ENCODE peak calls at places on chromosome 19, in four cellular contexts. One of them, this sample, is unnamed.

GRCh38 chr19:18364826-18365528 is 21.0 kb upstream of the GDF15 start:
- DNase-seq in EL: peak; percentile 100
- DNase-seq in activated CD4-positive, alpha-beta T cell treated with anti-CD3 and anti-CD28 coated beads, Interleukin-2, amount 50 U/mL, for 24 hours: no peak
- DNase-seq in stimulated activated CD4-positive, alpha-beta T cell treated with anti-CD3 and anti-CD28 coated beads, TNF-alpha, amount 100 ng/mL, for 4 hours: no peak
- DNase-seq in this sample: no peak

GRCh38 chr19:15318241-15318691 is 14.1 kb downstream of the BRD4 start:
- DNase-seq in stimulated activated CD4-positive, alpha-beta T cell treated with anti-CD3 and anti-CD28 coated beads, TNF-alpha, amount 100 ng/mL, for 4 hours: no peak
- DNase-seq in activated CD4-positive, alpha-beta T cell treated with anti-CD3 and anti-CD28 coated beads, Interleukin-2, amount 50 U/mL, for 24 hours: no peak
- DNase-seq in EL: no peak
- DNase-seq in this sample: no peak

GRCh38 chr19:12834976-12835757 is 788 bp upstream of the RTBDN start:
- DNase-seq in stimulated activated CD4-positive, alpha-beta T cell treated with anti-CD3 and anti-CD28 coated beads, TNF-alpha, amount 100 ng/mL, for 4 hours: no peak
- DNase-seq in activated CD4-positive, alpha-beta T cell treated with anti-CD3 and anti-CD28 coated beads, Interleukin-2, amount 50 U/mL, for 24 hours: no peak
- DNase-seq in EL: peak; percentile 33
- DNase-seq in this sample: no peak

GRCh38 chr19:16363133-16363851 is 38.7 kb downstream of the KLF2 start:
- DNase-seq in activated CD4-positive, alpha-beta T cell treated with anti-CD3 and anti-CD28 coated beads, Interleukin-2, amount 50 U/mL, for 24 hours: no peak
- DNase-seq in stimulated activated CD4-positive, alpha-beta T cell treated with anti-CD3 and anti-CD28 coated beads, TNF-alpha, amount 100 ng/mL, for 4 hours: no peak
- DNase-seq in EL: no peak
- DNase-seq in this sample: no peak

GRCh38 chr19:16417660-16418596 is 53.8 kb downstream of the EPS15L1 start:
- DNase-seq in activated CD4-positive, alpha-beta T cell treated with anti-CD3 and anti-CD28 coated beads, Interleukin-2, amount 50 U/mL, for 24 hours: peak; percentile 40
- DNase-seq in stimulated activated CD4-positive, alpha-beta T cell treated with anti-CD3 and anti-CD28 coated beads, TNF-alpha, amount 100 ng/mL, for 4 hours: peak; percentile 52
- DNase-seq in EL: peak; percentile 55
- DNase-seq in this sample: no peak

GRCh38 chr19:5220866-5221265 is 119.7 kb downstream of the PTPRS start:
- DNase-seq in stimulated activated CD4-positive, alpha-beta T cell treated with anti-CD3 and anti-CD28 coated beads, TNF-alpha, amount 100 ng/mL, for 4 hours: no peak
- DNase-seq in activated CD4-positive, alpha-beta T cell treated with anti-CD3 and anti-CD28 coated beads, Interleukin-2, amount 50 U/mL, for 24 hours: no peak
- DNase-seq in EL: no peak
- DNase-seq in this sample: no peak

GRCh38 chr19:45059258-45059965 is 16.9 kb downstream of the ZNF296 start:
- DNase-seq in EL: peak; percentile 76
- DNase-seq in activated CD4-positive, alpha-beta T cell treated with anti-CD3 and anti-CD28 coated beads, Interleukin-2, amount 50 U/mL, for 24 hours: peak; percentile 78
- DNase-seq in stimulated activated CD4-positive, alpha-beta T cell treated with anti-CD3 and anti-CD28 coated beads, TNF-alpha, amount 100 ng/mL, for 4 hours: peak; percentile 62
- DNase-seq in this sample: no peak

GRCh38 chr19:40907968-40908735 is 26.1 kb upstream of the CYP2A7 start:
- DNase-seq in stimulated activated CD4-positive, alpha-beta T cell treated with anti-CD3 and anti-CD28 coated beads, TNF-alpha, amount 100 ng/mL, for 4 hours: peak; percentile 51
- DNase-seq in activated CD4-positive, alpha-beta T cell treated with anti-CD3 and anti-CD28 coated beads, Interleukin-2, amount 50 U/mL, for 24 hours: peak; percentile 59
- DNase-seq in EL: no peak
- DNase-seq in this sample: no peak

GRCh38 chr19:44757735-44758505 is 9.4 kb downstream of the BCL3 start:
- DNase-seq in stimulated activated CD4-positive, alpha-beta T cell treated with anti-CD3 and anti-CD28 coated beads, TNF-alpha, amount 100 ng/mL, for 4 hours: no peak
- DNase-seq in activated CD4-positive, alpha-beta T cell treated with anti-CD3 and anti-CD28 coated beads, Interleukin-2, amount 50 U/mL, for 24 hours: no peak
- DNase-seq in EL: no peak
- DNase-seq in this sample: no peak

GRCh38 chr19:13763300-13763699 is 1.0 kb upstream of the MRI1 start:
- DNase-seq in stimulated activated CD4-positive, alpha-beta T cell treated with anti-CD3 and anti-CD28 coated beads, TNF-alpha, amount 100 ng/mL, for 4 hours: no peak
- DNase-seq in activated CD4-positive, alpha-beta T cell treated with anti-CD3 and anti-CD28 coated beads, Interleukin-2, amount 50 U/mL, for 24 hours: no peak
- DNase-seq in EL: no peak
- DNase-seq in this sample: no peak

GRCh38 chr19:57271280-57271679 is 9.0 kb upstream of the ZNF460 start:
- DNase-seq in EL: no peak
- DNase-seq in stimulated activated CD4-positive, alpha-beta T cell treated with anti-CD3 and anti-CD28 coated beads, TNF-alpha, amount 100 ng/mL, for 4 hours: no peak
- DNase-seq in activated CD4-positive, alpha-beta T cell treated with anti-CD3 and anti-CD28 coated beads, Interleukin-2, amount 50 U/mL, for 24 hours: no peak
- DNase-seq in this sample: no peak

GRCh38 chr19:10222201-10222890 is 8.8 kb downstream of the S1PR2 start:
- DNase-seq in EL: no peak
- DNase-seq in stimulated activated CD4-positive, alpha-beta T cell treated with anti-CD3 and anti-CD28 coated beads, TNF-alpha, amount 100 ng/mL, for 4 hours: no peak
- DNase-seq in activated CD4-positive, alpha-beta T cell treated with anti-CD3 and anti-CD28 coated beads, Interleukin-2, amount 50 U/mL, for 24 hours: no peak
- DNase-seq in this sample: no peak

GRCh38 chr19:13153627-13154240 is 3.5 kb downstream of the IER2 start:
- DNase-seq in stimulated activated CD4-positive, alpha-beta T cell treated with anti-CD3 and anti-CD28 coated beads, TNF-alpha, amount 100 ng/mL, for 4 hours: no peak
- DNase-seq in activated CD4-positive, alpha-beta T cell treated with anti-CD3 and anti-CD28 coated beads, Interleukin-2, amount 50 U/mL, for 24 hours: no peak
- DNase-seq in EL: peak; percentile 25
- DNase-seq in this sample: no peak

GRCh38 chr19:16259385-16260159 is 61.9 kb downstream of the AP1M1 start:
- DNase-seq in stimulated activated CD4-positive, alpha-beta T cell treated with anti-CD3 and anti-CD28 coated beads, TNF-alpha, amount 100 ng/mL, for 4 hours: no peak
- DNase-seq in EL: no peak
- DNase-seq in activated CD4-positive, alpha-beta T cell treated with anti-CD3 and anti-CD28 coated beads, Interleukin-2, amount 50 U/mL, for 24 hours: no peak
- DNase-seq in this sample: no peak

GRCh38 chr19:33797821-33798633 is 1.4 kb downstream of the KCTD15 start:
- DNase-seq in stimulated activated CD4-positive, alpha-beta T cell treated with anti-CD3 and anti-CD28 coated beads, TNF-alpha, amount 100 ng/mL, for 4 hours: no peak
- DNase-seq in activated CD4-positive, alpha-beta T cell treated with anti-CD3 and anti-CD28 coated beads, Interleukin-2, amount 50 U/mL, for 24 hours: no peak
- DNase-seq in EL: peak; percentile 40
- DNase-seq in this sample: no peak

GRCh38 chr19:45130888-45131615 is 29.7 kb downstream of the NKPD1 start:
- DNase-seq in EL: no peak
- DNase-seq in stimulated activated CD4-positive, alpha-beta T cell treated with anti-CD3 and anti-CD28 coated beads, TNF-alpha, amount 100 ng/mL, for 4 hours: no peak
- DNase-seq in activated CD4-positive, alpha-beta T cell treated with anti-CD3 and anti-CD28 coated beads, Interleukin-2, amount 50 U/mL, for 24 hours: no peak
- DNase-seq in this sample: no peak

GRCh38 chr19:17339088-17339741 is 1.9 kb downstream of the GTPBP3 start:
- DNase-seq in activated CD4-positive, alpha-beta T cell treated with anti-CD3 and anti-CD28 coated beads, Interleukin-2, amount 50 U/mL, for 24 hours: no peak
- DNase-seq in EL: no peak
- DNase-seq in stimulated activated CD4-positive, alpha-beta T cell treated with anti-CD3 and anti-CD28 coated beads, TNF-alpha, amount 100 ng/mL, for 4 hours: peak; percentile 36
- DNase-seq in this sample: no peak

GRCh38 chr19:18502633-18503294 is 19.1 kb downstream of the ELL start:
- DNase-seq in stimulated activated CD4-positive, alpha-beta T cell treated with anti-CD3 and anti-CD28 coated beads, TNF-alpha, amount 100 ng/mL, for 4 hours: no peak
- DNase-seq in activated CD4-positive, alpha-beta T cell treated with anti-CD3 and anti-CD28 coated beads, Interleukin-2, amount 50 U/mL, for 24 hours: no peak
- DNase-seq in EL: no peak
- DNase-seq in this sample: no peak

GRCh38 chr19:39677931-39678889 is 22.5 kb downstream of the LGALS16 start:
- DNase-seq in EL: no peak
- DNase-seq in activated CD4-positive, alpha-beta T cell treated with anti-CD3 and anti-CD28 coated beads, Interleukin-2, amount 50 U/mL, for 24 hours: no peak
- DNase-seq in stimulated activated CD4-positive, alpha-beta T cell treated with anti-CD3 and anti-CD28 coated beads, TNF-alpha, amount 100 ng/mL, for 4 hours: no peak
- DNase-seq in this sample: no peak